ENCODE peak calls at places on chromosomes 2 and 18, in six cellular contexts. N is astrocyte of the spinal cord, I is AG04449, V is fibroblast of mammary gland, Q is epithelial cell of esophagus, H is adrenal gland. Y is an unnamed sample.

GRCh38 chr2:189698020-189698887 is 23.8 kb downstream of the ANKAR start:
- DNase-seq in N (peak), H (peak), Q (peak), I (no peak), V (peak), Y (no peak)

GRCh38 chr2:150042844-150043503 is 444.5 kb downstream of the RND3 start:
- DNase-seq in V (no peak), I (no peak), N (no peak), H (no peak), Q (no peak), Y (no peak)

GRCh38 chr18:21991897-21992296 is 177.5 kb upstream of the GATA6 start:
- DNase-seq in N (no peak), I (no peak), V (no peak), H (no peak), Q (peak), Y (no peak)

GRCh38 chr2:55742996-55743395 is 49.4 kb upstream of the PNPT1 start:
- DNase-seq in I (no peak), Q (no peak), V (no peak), N (no peak), H (no peak), Y (no peak)

GRCh38 chr2:205166749-205167148 is 515.6 kb upstream of the NRP2 start:
- DNase-seq in Q (no peak), V (peak), I (no peak), N (no peak), H (no peak), Y (peak)

GRCh38 chr18:11553098-11553940 is 56.1 kb upstream of the SLC35G4 start:
- DNase-seq in Q (peak), I (peak), H (peak), V (peak), N (peak), Y (peak)

GRCh38 chr18:57210101-57210661 is 63.3 kb downstream of the BOD1L2 start:
- DNase-seq in V (peak), N (peak), Q (peak), I (peak), H (peak), Y (peak)

GRCh38 chr2:83859553-83859952 is 599.5 kb downstream of the SUCLG1 start:
- DNase-seq in N (no peak), V (no peak), H (no peak), I (no peak), Q (no peak), Y (no peak)

GRCh38 chr2:177275041-177275440 is 10.5 kb upstream of the NFE2L2 start:
- DNase-seq in Q (peak), H (no peak), N (peak), V (peak), I (no peak), Y (peak)

GRCh38 chr18:13112982-13113381 is 105.6 kb upstream of the LDLRAD4 start:
- DNase-seq in I (no peak), V (peak), H (peak), Q (peak), N (peak), Y (no peak)

GRCh38 chr18:44758821-44759624 is 78.3 kb downstream of the SETBP1 start:
- DNase-seq in N (no peak), H (no peak), I (no peak), V (no peak), Q (no peak), Y (no peak)

GRCh38 chr2:67561411-67561965 is 164.4 kb downstream of the ETAA1 start:
- DNase-seq in I (no peak), H (peak), N (peak), Q (peak), V (peak), Y (peak)

GRCh38 chr2:218344090-218344754 is 12.4 kb upstream of the CATIP start:
- DNase-seq in Q (no peak), I (no peak), N (no peak), H (no peak), V (no peak), Y (no peak)

GRCh38 chr2:28662468-28663095 is 89.0 kb upstream of the PPP1CB start:
- DNase-seq in N (peak), V (peak), I (no peak), Q (peak), H (no peak), Y (peak)

GRCh38 chr2:180519276-180519675 is 461.1 kb upstream of the UBE2E3 start:
- DNase-seq in H (no peak), I (no peak), V (peak), N (peak), Q (peak), Y (no peak)

GRCh38 chr18:26268454-26268853 is 42.2 kb downstream of the TAF4B start:
- DNase-seq in I (no peak), Q (peak), H (no peak), V (peak), N (no peak), Y (no peak)

GRCh38 chr18:73719611-73720010 is 428.0 kb downstream of the FBXO15 start:
- DNase-seq in H (no peak), I (no peak), N (no peak), Q (no peak), V (no peak), Y (no peak)

GRCh38 chr2:126837926-126838717 is 60.6 kb upstream of the TEX51 start:
- DNase-seq in V (no peak), H (no peak), Q (no peak), I (no peak), N (no peak), Y (no peak)

GRCh38 chr2:163664610-163665009 is 71.2 kb downstream of the FIGN start:
- DNase-seq in N (peak), V (peak), H (no peak), I (peak), Q (peak), Y (no peak)

DNA sequence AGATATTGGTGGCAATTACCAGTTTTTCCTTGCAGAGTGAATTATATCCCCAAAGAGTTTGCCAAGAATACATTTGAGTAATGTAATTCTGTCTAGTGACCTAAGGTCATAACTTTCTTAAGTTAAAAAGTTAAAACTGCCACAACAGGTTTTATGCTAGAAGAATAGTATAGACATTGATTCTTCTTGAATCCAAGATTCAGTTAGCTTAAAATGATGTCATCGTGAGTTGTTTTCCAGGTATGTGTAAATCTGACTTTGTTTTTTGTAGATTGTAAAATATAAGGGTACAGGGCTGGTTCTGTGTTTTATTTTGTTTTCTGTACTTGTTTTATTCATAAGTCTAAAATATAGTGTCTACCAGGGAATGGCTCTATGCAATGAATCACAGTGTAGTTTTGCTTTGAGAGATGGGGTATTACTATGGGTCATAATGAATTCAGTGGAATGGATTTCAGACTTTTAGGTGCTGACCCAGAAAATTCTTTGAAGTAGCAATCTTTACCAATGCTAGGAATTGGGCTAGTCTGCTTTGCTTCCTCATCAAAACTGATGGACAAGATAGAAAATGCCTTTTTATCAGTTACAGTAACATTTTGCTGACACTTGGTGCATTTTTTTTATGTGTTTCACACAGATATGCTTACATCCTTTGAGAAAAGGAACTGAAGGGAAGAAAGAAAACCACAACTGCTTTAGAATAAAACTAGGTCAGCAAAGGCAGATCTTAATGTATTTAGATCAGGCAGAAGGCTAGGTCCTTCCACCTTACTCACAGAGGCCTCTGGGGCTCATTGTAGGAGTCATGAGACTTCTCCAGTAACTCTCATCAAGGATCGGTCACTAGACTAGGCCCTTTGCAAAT is 20.8 kb upstream of the MGAT5 start:
- DNase-seq in Q (peak), V (no peak), H (no peak), N (peak), I (no peak), Y (no peak)
- H3K4me3 ChIP-seq in Q (no peak), V (no peak), H (no peak), N (no peak), I (no peak), Y (no peak)

DNA sequence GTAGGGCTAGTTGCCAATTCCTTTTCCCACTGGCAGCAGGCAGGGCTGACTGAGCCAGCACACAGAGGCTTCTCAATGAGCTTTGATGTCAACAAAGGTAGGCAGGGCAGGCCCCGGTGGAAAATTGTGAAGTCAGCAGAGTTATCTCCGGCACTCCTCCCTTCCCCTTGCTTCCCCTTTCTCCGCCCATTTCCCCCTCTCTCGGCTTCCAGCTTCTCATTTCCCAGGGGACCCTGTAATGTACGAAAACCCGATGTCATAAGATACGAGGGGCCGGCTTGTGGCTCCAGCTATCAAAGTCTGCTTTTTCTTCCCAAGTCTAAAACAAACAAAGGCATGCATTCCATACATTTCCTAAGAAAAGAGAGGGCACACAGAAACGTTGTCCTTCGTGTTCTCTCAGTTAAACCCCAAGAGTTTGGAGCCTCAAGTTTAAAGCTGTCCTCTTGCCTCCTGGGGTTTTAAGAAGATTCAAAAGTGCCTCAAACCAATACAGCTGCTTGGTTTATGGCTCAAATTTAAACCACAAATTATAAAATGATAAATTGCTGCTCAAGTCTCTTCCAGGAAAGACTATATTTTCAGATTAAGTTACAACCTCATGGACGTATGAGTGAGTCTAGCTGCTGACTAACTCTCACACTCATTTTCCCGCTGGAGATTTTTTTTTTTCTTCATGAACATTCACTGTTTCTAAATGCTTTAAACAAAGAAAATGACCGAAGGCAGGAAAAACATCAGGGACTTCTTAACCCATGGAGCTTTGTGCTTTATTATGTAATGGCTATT is 27.3 kb upstream of the EML4 start:
- DNase-seq in Q (peak), V (peak), I (peak), N (peak), H (peak), Y (peak)
- H3K4me3 ChIP-seq in Q (no peak), V (peak), I (peak), N (peak), H (no peak), Y (peak)

DNA sequence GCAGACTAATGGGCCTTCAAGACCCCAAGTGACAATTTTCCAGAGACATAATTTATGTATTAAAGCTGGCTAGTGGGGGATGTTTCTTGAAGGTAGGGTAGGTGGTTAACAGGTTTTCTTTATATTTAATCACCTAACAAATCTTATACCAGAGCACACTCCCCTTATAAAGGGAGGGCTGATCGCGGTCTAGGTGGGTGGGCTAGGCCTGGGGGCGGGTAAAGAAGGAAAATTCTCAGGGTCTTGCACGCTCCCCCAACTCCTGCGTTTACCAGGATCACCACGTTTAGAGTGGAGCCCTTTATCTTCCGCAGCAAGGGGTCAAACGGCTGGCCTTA is 19.9 kb upstream of the CXXC1 start:
- DNase-seq in N (no peak), I (no peak), H (no peak), Q (no peak), V (no peak), Y (no peak)
- H3K4me3 ChIP-seq in N (peak), I (peak), H (peak), Q (peak), V (peak), Y (peak)

GRCh38 chr18:34494359-34494696 is 215.8 kb upstream of the DTNA start:
- DNase-seq in H (no peak), I (no peak), Q (no peak), V (no peak), N (no peak), Y (no peak)

GRCh38 chr18:34492652-34493051 is 217.4 kb upstream of the DTNA start:
- DNase-seq in V (no peak), Q (peak), H (no peak), N (peak), I (no peak), Y (no peak)

GRCh38 chr18:34493099-34493544 is 217.0 kb upstream of the DTNA start:
- DNase-seq in N (peak), H (peak), I (no peak), V (peak), Q (peak), Y (peak)

GRCh38 chr18:34495434-34495833 is 214.7 kb upstream of the DTNA start:
- DNase-seq in H (no peak), Q (no peak), N (no peak), V (peak), I (no peak), Y (no peak)

DNA sequence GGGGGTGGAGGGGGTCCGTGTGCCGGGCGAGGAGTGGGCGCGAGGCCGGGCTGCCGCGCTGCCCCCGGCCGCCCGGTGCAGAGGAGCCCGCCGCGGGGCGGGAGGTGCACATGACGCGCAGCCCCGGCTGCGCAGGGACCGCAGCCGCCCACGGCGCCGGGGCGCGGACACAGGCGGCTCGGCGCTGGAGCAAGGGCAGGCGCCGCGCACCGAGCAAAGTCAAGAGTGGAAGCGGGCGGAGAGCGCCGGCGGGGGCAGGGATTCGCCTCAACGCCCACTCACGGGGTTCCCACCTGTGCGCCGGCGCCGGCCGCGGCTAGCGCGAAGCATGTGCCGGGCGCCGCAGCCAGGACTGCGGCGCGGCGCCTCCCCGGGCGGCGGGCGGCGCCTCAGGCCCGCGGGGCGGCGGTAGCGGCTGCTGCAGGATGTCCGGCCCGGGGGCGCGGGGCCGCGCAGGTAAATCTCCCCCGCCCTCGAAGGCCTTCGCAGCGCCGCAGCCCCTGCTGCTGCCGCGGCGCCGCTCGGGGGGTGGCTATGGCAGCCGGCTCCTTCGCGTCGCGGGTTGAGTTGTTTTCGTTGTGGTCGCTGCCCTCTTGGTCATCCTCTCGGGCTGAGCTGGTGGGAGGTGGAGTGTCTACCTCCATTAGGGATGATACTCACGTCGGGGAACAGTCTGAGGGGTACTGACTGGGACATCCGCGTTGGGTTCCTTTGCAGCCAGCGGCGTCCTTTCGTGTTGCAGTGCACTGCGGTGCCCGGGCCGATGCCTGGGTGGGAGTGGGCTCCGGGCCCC is 216.3 kb upstream of the DTNA start:
- DNase-seq in V (no peak), H (no peak), N (peak), Q (peak), I (no peak), Y (no peak)
- H3K4me3 ChIP-seq in V (peak), H (no peak), N (peak), Q (peak), I (peak), Y (peak)

DNA sequence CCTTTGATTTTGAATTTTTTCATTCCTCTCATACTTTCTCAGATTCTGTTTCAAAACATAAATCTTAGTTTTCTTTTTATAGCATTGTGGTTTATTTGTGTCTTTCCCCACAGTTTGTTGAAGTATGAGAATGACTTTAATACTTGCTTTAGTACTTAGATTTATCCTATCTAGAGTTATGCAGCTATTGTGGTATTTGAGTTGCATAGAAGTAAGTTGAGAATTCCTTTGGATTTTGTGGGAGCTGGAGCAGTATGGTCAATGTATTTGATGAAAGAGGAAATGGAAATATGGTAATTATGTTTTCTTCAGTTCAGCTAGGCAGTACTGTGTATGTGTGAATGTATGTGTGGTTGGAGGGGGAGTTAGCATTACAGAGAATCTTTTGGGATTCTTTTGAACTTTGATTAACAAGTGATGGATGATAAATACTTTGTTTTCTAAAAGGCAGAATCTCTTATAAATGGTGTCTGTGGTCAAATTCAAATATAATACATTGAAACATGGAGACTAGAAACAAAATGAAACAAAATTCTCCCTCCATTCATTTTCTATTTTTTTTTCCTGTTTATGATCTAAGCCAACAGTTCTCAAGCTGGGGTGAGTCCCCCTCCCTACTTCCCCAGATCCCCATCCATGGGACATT is 3.0 kb downstream of the ACVR2A start:
- DNase-seq in H (no peak), N (no peak), V (no peak), I (no peak), Q (no peak), Y (no peak)
- H3K4me3 ChIP-seq in H (no peak), N (no peak), V (no peak), I (no peak), Q (no peak), Y (no peak)

DNA sequence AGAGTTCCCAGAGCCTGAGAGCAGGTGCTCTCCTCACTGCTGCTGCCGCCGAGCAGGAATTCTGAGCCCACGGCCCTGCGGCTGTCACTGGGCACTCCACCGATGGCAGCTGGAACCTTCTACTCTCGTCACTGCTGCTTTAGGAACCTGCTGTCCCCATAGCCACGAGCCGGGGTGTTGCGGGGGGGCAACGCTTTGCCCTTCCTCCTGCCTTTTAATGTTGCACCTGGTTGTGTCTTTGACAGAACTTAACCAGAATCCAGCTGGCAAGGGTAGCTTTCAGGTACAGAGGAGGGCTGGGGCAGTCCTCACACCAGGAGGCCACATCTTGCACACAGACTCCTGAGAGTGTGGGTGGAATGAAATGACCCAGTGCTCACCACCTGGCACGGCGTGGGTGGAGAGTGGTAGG is 32.4 kb downstream of the NCK2 start:
- DNase-seq in Q (no peak), I (no peak), H (no peak), V (no peak), N (no peak), Y (no peak)
- H3K4me3 ChIP-seq in Q (no peak), I (no peak), H (no peak), V (no peak), N (no peak), Y (no peak)

DNA sequence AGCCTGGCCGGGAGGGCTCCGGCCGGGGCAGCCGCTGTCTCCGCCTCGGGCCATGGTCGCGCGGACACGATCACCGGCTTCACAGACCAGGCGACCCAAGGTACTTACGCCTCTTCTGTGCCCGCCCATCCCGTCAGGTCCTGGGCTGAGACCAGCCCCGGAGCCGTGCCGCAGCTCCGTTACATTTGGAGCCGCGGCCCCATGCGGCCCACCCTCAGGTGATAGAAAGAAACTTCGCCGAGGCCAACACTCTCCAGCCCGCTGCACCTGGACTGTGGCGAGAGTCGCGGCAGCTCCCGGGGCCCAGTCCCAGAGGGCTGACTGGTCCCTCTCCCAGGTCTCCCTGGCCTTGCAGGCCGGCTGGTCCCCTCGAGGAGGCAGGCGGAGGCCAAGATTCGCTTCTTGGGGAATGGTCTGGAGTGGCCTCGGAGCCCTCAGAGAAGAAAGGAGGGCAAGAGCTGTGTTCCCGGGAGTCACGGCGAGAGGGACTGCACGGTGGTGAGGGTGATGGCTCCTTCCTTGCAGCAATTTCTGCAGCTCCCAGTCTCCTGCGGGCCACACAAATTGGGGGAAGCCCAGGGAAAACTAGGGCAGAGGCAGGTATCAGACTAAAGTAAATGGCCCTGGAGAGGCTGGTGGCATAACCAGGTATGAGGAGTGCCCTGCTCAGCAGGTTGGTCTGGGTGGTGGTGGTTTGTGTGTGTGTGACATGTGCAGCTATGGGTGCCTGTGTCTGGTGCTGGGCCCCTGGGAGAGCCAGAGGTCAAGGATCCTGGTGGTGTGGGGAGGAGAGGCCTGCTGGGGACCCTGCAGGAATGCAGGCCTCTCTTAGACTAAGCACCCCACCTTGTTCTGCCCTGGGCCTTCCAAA is 822 bp downstream of the GDF7 start:
- DNase-seq in Q (peak), V (no peak), H (no peak), N (no peak), I (no peak), Y (no peak)
- H3K4me3 ChIP-seq in Q (peak), V (no peak), H (no peak), N (peak), I (peak), Y (peak)

Y was measured in skeletal muscle cell.